ENCODE peak calls at places on chromosomes 13 and 19, in nine cellular contexts. One of them, this sample, is unnamed.

GRCh38 chr19:55697069-55697440 is 22.0 kb downstream of the EPN1 start:
- DNase-seq in CD4-positive, alpha-beta T cell: no peak
- DNase-seq in sigmoid colon: no peak
- DNase-seq in uterus: no peak
- DNase-seq in psoas muscle: no peak
- DNase-seq in heart left ventricle: no peak
- DNase-seq in GM23338: no peak
- DNase-seq in A673: no peak
- DNase-seq in mammary epithelial cell: no peak
- DNase-seq in this sample: no peak

GRCh38 chr13:92657565-92657964 is 569.0 kb upstream of the GPC6 start:
- DNase-seq in CD4-positive, alpha-beta T cell: no peak
- DNase-seq in sigmoid colon: no peak
- DNase-seq in uterus: no peak
- DNase-seq in psoas muscle: no peak
- DNase-seq in heart left ventricle: no peak
- DNase-seq in GM23338: no peak
- DNase-seq in A673: no peak
- DNase-seq in mammary epithelial cell: no peak
- DNase-seq in this sample: no peak

GRCh38 chr13:99436013-99436412 is 65.3 kb upstream of the TM9SF2 start:
- DNase-seq in CD4-positive, alpha-beta T cell: no peak
- DNase-seq in sigmoid colon: no peak
- DNase-seq in uterus: no peak
- DNase-seq in psoas muscle: no peak
- DNase-seq in heart left ventricle: no peak
- DNase-seq in GM23338: no peak
- DNase-seq in A673: no peak
- DNase-seq in mammary epithelial cell: peak
- DNase-seq in this sample: no peak

GRCh38 chr19:42540071-42540553 is 11.8 kb upstream of the CEACAM1 start:
- DNase-seq in CD4-positive, alpha-beta T cell: no peak
- DNase-seq in sigmoid colon: no peak
- DNase-seq in uterus: no peak
- DNase-seq in psoas muscle: no peak
- DNase-seq in heart left ventricle: no peak
- DNase-seq in GM23338: peak
- DNase-seq in A673: peak
- DNase-seq in mammary epithelial cell: no peak
- DNase-seq in this sample: no peak

GRCh38 chr13:87311165-87311564 is 360.0 kb upstream of the SLITRK5 start:
- DNase-seq in CD4-positive, alpha-beta T cell: no peak
- DNase-seq in sigmoid colon: no peak
- DNase-seq in uterus: no peak
- DNase-seq in psoas muscle: no peak
- DNase-seq in heart left ventricle: no peak
- DNase-seq in GM23338: no peak
- DNase-seq in A673: no peak
- DNase-seq in mammary epithelial cell: no peak
- DNase-seq in this sample: no peak

GRCh38 chr13:106104281-106104901 is 431.1 kb downstream of the EFNB2 start:
- DNase-seq in CD4-positive, alpha-beta T cell: no peak
- DNase-seq in sigmoid colon: no peak
- DNase-seq in uterus: no peak
- DNase-seq in psoas muscle: no peak
- DNase-seq in heart left ventricle: no peak
- DNase-seq in GM23338: no peak
- DNase-seq in A673: peak
- DNase-seq in mammary epithelial cell: peak
- DNase-seq in this sample: no peak

GRCh38 chr19:43774103-43774939 is 6.5 kb downstream of the KCNN4 start:
- DNase-seq in CD4-positive, alpha-beta T cell: no peak
- DNase-seq in sigmoid colon: no peak
- DNase-seq in uterus: peak
- DNase-seq in psoas muscle: peak
- DNase-seq in heart left ventricle: peak
- DNase-seq in GM23338: peak
- DNase-seq in A673: no peak
- DNase-seq in mammary epithelial cell: no peak
- DNase-seq in this sample: peak

GRCh38 chr13:72960541-72960940 is 98.3 kb upstream of the KLF5 start:
- DNase-seq in CD4-positive, alpha-beta T cell: no peak
- DNase-seq in sigmoid colon: no peak
- DNase-seq in uterus: no peak
- DNase-seq in psoas muscle: no peak
- DNase-seq in heart left ventricle: no peak
- DNase-seq in GM23338: peak
- DNase-seq in A673: no peak
- DNase-seq in mammary epithelial cell: peak
- DNase-seq in this sample: no peak

GRCh38 chr13:100636441-100636840 is 38.2 kb downstream of the TMTC4 start:
- DNase-seq in CD4-positive, alpha-beta T cell: no peak
- DNase-seq in sigmoid colon: no peak
- DNase-seq in uterus: no peak
- DNase-seq in psoas muscle: no peak
- DNase-seq in heart left ventricle: no peak
- DNase-seq in GM23338: no peak
- DNase-seq in A673: no peak
- DNase-seq in mammary epithelial cell: no peak
- DNase-seq in this sample: no peak

GRCh38 chr19:1935484-1936208 is 5.3 kb upstream of the CSNK1G2 start:
- DNase-seq in CD4-positive, alpha-beta T cell: no peak
- DNase-seq in sigmoid colon: no peak
- DNase-seq in uterus: no peak
- DNase-seq in psoas muscle: peak
- DNase-seq in heart left ventricle: no peak
- DNase-seq in GM23338: peak
- DNase-seq in A673: peak
- DNase-seq in mammary epithelial cell: peak
- DNase-seq in this sample: no peak

GRCh38 chr19:1931445-1931844 is 9.5 kb upstream of the CSNK1G2 start:
- DNase-seq in CD4-positive, alpha-beta T cell: no peak
- DNase-seq in sigmoid colon: no peak
- DNase-seq in uterus: no peak
- DNase-seq in psoas muscle: no peak
- DNase-seq in heart left ventricle: no peak
- DNase-seq in GM23338: no peak
- DNase-seq in A673: no peak
- DNase-seq in mammary epithelial cell: no peak
- DNase-seq in this sample: no peak

GRCh38 chr19:1933942-1934341 is 7.0 kb upstream of the CSNK1G2 start:
- DNase-seq in CD4-positive, alpha-beta T cell: no peak
- DNase-seq in sigmoid colon: no peak
- DNase-seq in uterus: no peak
- DNase-seq in psoas muscle: no peak
- DNase-seq in heart left ventricle: no peak
- DNase-seq in GM23338: no peak
- DNase-seq in A673: no peak
- DNase-seq in mammary epithelial cell: no peak
- DNase-seq in this sample: no peak

GRCh38 chr19:1932395-1932794 is 8.6 kb upstream of the CSNK1G2 start:
- DNase-seq in CD4-positive, alpha-beta T cell: no peak
- DNase-seq in sigmoid colon: no peak
- DNase-seq in uterus: no peak
- DNase-seq in psoas muscle: no peak
- DNase-seq in heart left ventricle: no peak
- DNase-seq in GM23338: no peak
- DNase-seq in A673: no peak
- DNase-seq in mammary epithelial cell: no peak
- DNase-seq in this sample: no peak

DNA sequence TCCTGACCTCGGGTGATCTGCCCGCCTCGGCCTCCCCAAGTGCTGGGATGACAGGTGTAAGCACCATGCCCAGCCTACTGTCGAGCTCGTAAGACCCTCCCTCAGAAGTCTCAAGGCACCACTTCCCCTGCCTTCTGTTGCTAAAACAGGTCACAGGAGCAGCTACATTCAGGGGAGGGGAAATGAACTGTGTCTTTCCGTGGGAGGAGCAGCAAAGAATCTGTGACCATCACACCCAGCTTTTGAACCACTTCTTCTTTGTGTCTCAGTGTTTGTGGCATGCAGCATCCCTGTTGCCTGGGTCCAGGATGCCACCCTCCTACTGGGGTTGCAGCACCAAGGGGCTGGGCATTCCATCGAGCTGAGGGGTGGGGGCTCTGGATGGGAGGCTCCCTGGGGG is 7.7 kb upstream of the CSNK1G2 start:
- DNase-seq in CD4-positive, alpha-beta T cell: no peak
- DNase-seq in sigmoid colon: no peak
- DNase-seq in uterus: no peak
- DNase-seq in psoas muscle: no peak
- DNase-seq in heart left ventricle: no peak
- DNase-seq in GM23338: no peak
- DNase-seq in A673: no peak
- DNase-seq in mammary epithelial cell: no peak
- DNase-seq in this sample: no peak
- H3K27ac ChIP-seq in CD4-positive, alpha-beta T cell: no peak
- H3K27ac ChIP-seq in sigmoid colon: no peak
- H3K27ac ChIP-seq in uterus: no peak
- H3K27ac ChIP-seq in psoas muscle: no peak
- H3K27ac ChIP-seq in heart left ventricle: no peak
- H3K27ac ChIP-seq in GM23338: no peak
- H3K27ac ChIP-seq in A673: no peak
- H3K27ac ChIP-seq in mammary epithelial cell: no peak
- H3K27ac ChIP-seq in this sample: no peak

GRCh38 chr19:9848761-9849160 is 13.6 kb downstream of the PIN1 start:
- DNase-seq in CD4-positive, alpha-beta T cell: no peak
- DNase-seq in sigmoid colon: no peak
- DNase-seq in uterus: no peak
- DNase-seq in psoas muscle: no peak
- DNase-seq in heart left ventricle: no peak
- DNase-seq in GM23338: no peak
- DNase-seq in A673: no peak
- DNase-seq in mammary epithelial cell: no peak
- DNase-seq in this sample: no peak

GRCh38 chr19:9850235-9850959 is 15.3 kb downstream of the PIN1 start:
- DNase-seq in CD4-positive, alpha-beta T cell: no peak
- DNase-seq in sigmoid colon: no peak
- DNase-seq in uterus: no peak
- DNase-seq in psoas muscle: no peak
- DNase-seq in heart left ventricle: no peak
- DNase-seq in GM23338: peak
- DNase-seq in A673: no peak
- DNase-seq in mammary epithelial cell: no peak
- DNase-seq in this sample: no peak

GRCh38 chr19:9848060-9848459 is 12.9 kb downstream of the PIN1 start:
- DNase-seq in CD4-positive, alpha-beta T cell: peak
- DNase-seq in sigmoid colon: no peak
- DNase-seq in uterus: no peak
- DNase-seq in psoas muscle: no peak
- DNase-seq in heart left ventricle: no peak
- DNase-seq in GM23338: peak
- DNase-seq in A673: no peak
- DNase-seq in mammary epithelial cell: no peak
- DNase-seq in this sample: no peak

GRCh38 chr19:9849786-9850185 is 14.7 kb downstream of the PIN1 start:
- DNase-seq in CD4-positive, alpha-beta T cell: no peak
- DNase-seq in sigmoid colon: no peak
- DNase-seq in uterus: no peak
- DNase-seq in psoas muscle: no peak
- DNase-seq in heart left ventricle: no peak
- DNase-seq in GM23338: no peak
- DNase-seq in A673: no peak
- DNase-seq in mammary epithelial cell: no peak
- DNase-seq in this sample: no peak

DNA sequence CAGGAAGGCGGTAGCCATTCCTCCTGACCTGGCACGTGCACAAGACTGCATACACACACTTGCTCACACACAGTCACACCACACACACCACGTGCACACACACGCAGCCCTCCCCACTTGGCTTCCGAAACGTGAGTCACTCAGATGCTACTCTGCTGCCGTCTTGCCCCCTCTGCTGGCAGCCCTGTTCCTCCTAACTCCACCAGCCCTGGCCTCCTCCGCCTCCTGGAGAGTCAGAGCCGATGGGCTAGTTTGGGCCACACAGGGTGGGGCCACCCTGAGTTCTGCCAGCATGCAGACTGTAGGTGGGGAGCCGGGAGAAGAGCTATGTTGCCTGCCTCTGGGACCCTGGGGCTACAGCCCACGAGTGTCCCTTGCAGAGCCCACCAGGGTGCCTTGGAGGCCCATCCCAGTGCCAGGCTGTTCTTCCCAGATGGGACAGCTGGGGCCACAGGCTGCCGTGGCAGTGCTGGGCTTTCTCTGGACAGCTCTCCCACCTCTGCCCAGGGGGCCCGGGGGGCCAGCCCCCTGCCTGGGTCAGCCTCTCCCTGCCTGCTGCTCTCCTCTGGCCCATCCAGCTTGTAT is 12.1 kb downstream of the PIN1 start:
- DNase-seq in CD4-positive, alpha-beta T cell: no peak
- DNase-seq in sigmoid colon: peak
- DNase-seq in uterus: peak
- DNase-seq in psoas muscle: peak
- DNase-seq in heart left ventricle: no peak
- DNase-seq in GM23338: peak
- DNase-seq in A673: peak
- DNase-seq in mammary epithelial cell: peak
- DNase-seq in this sample: peak
- H3K27ac ChIP-seq in CD4-positive, alpha-beta T cell: no peak
- H3K27ac ChIP-seq in sigmoid colon: peak
- H3K27ac ChIP-seq in uterus: peak
- H3K27ac ChIP-seq in psoas muscle: no peak
- H3K27ac ChIP-seq in heart left ventricle: no peak
- H3K27ac ChIP-seq in GM23338: no peak
- H3K27ac ChIP-seq in A673: peak
- H3K27ac ChIP-seq in mammary epithelial cell: no peak
- H3K27ac ChIP-seq in this sample: no peak

GRCh38 chr19:21440321-21440720 is 43.4 kb downstream of the ZNF493 start:
- DNase-seq in CD4-positive, alpha-beta T cell: no peak
- DNase-seq in sigmoid colon: no peak
- DNase-seq in uterus: no peak
- DNase-seq in psoas muscle: no peak
- DNase-seq in heart left ventricle: no peak
- DNase-seq in GM23338: no peak
- DNase-seq in A673: no peak
- DNase-seq in mammary epithelial cell: no peak
- DNase-seq in this sample: peak
- H3K27ac ChIP-seq in CD4-positive, alpha-beta T cell: no peak
- H3K27ac ChIP-seq in sigmoid colon: no peak
- H3K27ac ChIP-seq in uterus: peak
- H3K27ac ChIP-seq in psoas muscle: no peak
- H3K27ac ChIP-seq in heart left ventricle: no peak
- H3K27ac ChIP-seq in GM23338: peak
- H3K27ac ChIP-seq in A673: no peak
- H3K27ac ChIP-seq in mammary epithelial cell: no peak
- H3K27ac ChIP-seq in this sample: peak

DNA sequence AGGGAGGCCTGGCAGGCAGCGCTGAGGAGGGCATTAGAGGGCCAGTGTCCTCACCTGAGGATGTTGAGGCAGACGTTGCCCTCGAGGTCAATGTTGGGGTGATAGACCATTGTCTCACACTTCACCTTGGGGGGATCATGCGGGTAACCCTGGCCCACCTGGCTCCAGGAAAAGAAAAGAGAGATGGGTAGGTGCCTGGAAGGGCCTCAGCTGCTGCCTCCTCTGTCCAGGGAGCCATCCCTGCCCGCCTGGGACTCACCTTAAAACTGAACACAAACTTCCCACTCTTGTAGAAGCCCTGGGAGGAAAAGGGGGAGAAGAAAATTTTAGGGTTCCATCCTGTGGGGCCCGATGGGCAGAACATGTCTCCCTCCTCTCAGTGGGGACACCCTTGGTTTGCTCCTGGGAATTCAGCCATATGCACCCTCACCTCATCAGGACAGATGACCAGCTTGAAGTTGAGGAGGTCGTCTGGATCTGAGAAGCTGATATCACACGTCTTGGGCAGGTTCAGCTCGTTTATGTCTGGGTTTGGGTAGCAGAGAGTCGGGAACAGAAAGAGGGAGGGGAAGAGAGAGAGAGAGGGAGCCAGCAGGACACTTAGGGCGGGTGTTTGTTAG is 1.7 kb downstream of the UBE2M start:
- DNase-seq in CD4-positive, alpha-beta T cell: no peak
- DNase-seq in sigmoid colon: peak
- DNase-seq in uterus: peak
- DNase-seq in psoas muscle: no peak
- DNase-seq in heart left ventricle: no peak
- DNase-seq in GM23338: no peak
- DNase-seq in A673: no peak
- DNase-seq in mammary epithelial cell: no peak
- DNase-seq in this sample: peak
- H3K27ac ChIP-seq in CD4-positive, alpha-beta T cell: no peak
- H3K27ac ChIP-seq in sigmoid colon: peak
- H3K27ac ChIP-seq in uterus: peak
- H3K27ac ChIP-seq in psoas muscle: peak
- H3K27ac ChIP-seq in heart left ventricle: no peak
- H3K27ac ChIP-seq in GM23338: no peak
- H3K27ac ChIP-seq in A673: peak
- H3K27ac ChIP-seq in mammary epithelial cell: peak
- H3K27ac ChIP-seq in this sample: no peak